ENCODE peak calls at places on chromosome 1, in five cellular contexts. One of them, this sample, is unnamed.

GRCh38 chr1:83860506-83861221 is 138.3 kb downstream of the TTLL7 start:
- DNase-seq in A549: peak; percentile 45
- DNase-seq in K562: peak; percentile 52
- DNase-seq in GM12878: no peak
- DNase-seq in H1: peak; percentile 94
- DNase-seq in this sample: peak; percentile 27

GRCh38 chr1:62082456-62083363 is 111.9 kb upstream of the L1TD1 start:
- DNase-seq in H1: no peak
- DNase-seq in GM12878: no peak
- DNase-seq in K562: peak; percentile 59
- DNase-seq in A549: peak; percentile 18
- DNase-seq in this sample: peak; percentile 20

GRCh38 chr1:3219005-3219724 is 150.2 kb downstream of the PRDM16 start:
- DNase-seq in H1: no peak
- DNase-seq in A549: peak; percentile 5
- DNase-seq in GM12878: no peak
- DNase-seq in K562: no peak
- DNase-seq in this sample: peak; percentile 89

GRCh38 chr1:24939040-24939439 is 9.0 kb upstream of the RUNX3 start:
- DNase-seq in K562: no peak
- DNase-seq in A549: no peak
- DNase-seq in H1: no peak
- DNase-seq in GM12878: no peak
- DNase-seq in this sample: no peak

GRCh38 chr1:234069760-234070159 is 165.3 kb downstream of the SLC35F3 start:
- DNase-seq in GM12878: no peak
- DNase-seq in A549: no peak
- DNase-seq in K562: no peak
- DNase-seq in H1: no peak
- DNase-seq in this sample: no peak

GRCh38 chr1:202034683-202035462 is 24.5 kb downstream of the ELF3 start:
- DNase-seq in K562: peak; percentile 57
- DNase-seq in A549: peak; percentile 91
- DNase-seq in H1: no peak
- DNase-seq in GM12878: peak; percentile 35
- DNase-seq in this sample: peak; percentile 93

GRCh38 chr1:54743416-54743815 is 20.9 kb downstream of the PARS2 start:
- DNase-seq in GM12878: no peak
- DNase-seq in H1: no peak
- DNase-seq in A549: no peak
- DNase-seq in K562: no peak
- DNase-seq in this sample: no peak

GRCh38 chr1:246255773-246256172 is 251.3 kb downstream of the SMYD3 start:
- DNase-seq in K562: no peak
- DNase-seq in GM12878: no peak
- DNase-seq in A549: no peak
- DNase-seq in H1: no peak
- DNase-seq in this sample: no peak

GRCh38 chr1:109904105-109904817 is 6.4 kb upstream of the CSF1 start:
- DNase-seq in GM12878: no peak
- DNase-seq in K562: no peak
- DNase-seq in H1: no peak
- DNase-seq in A549: no peak
- DNase-seq in this sample: peak; percentile 31

GRCh38 chr1:162734047-162734446 is 56.5 kb upstream of the HSD17B7 start:
- DNase-seq in H1: no peak
- DNase-seq in K562: no peak
- DNase-seq in GM12878: no peak
- DNase-seq in A549: no peak
- DNase-seq in this sample: no peak

GRCh38 chr1:117671781-117672501 is 66.1 kb downstream of the TENT5C start:
- DNase-seq in K562: peak; percentile 47
- DNase-seq in A549: no peak
- DNase-seq in GM12878: no peak
- DNase-seq in H1: no peak
- DNase-seq in this sample: peak; percentile 46

GRCh38 chr1:233424727-233425222 is 97.3 kb downstream of the MAP3K21 start:
- DNase-seq in A549: no peak
- DNase-seq in H1: no peak
- DNase-seq in GM12878: no peak
- DNase-seq in K562: no peak
- DNase-seq in this sample: no peak

GRCh38 chr1:147110872-147111271 is 61.4 kb downstream of the PRKAB2 start:
- DNase-seq in H1: no peak
- DNase-seq in GM12878: no peak
- DNase-seq in K562: no peak
- DNase-seq in A549: no peak
- DNase-seq in this sample: peak; percentile 16

GRCh38 chr1:215833936-215834729 is 267.0 kb downstream of the KCTD3 start:
- DNase-seq in GM12878: no peak
- DNase-seq in H1: no peak
- DNase-seq in A549: no peak
- DNase-seq in K562: no peak
- DNase-seq in this sample: no peak

GRCh38 chr1:24878775-24879742 is 51.0 kb downstream of the RUNX3 start:
- DNase-seq in A549: no peak
- DNase-seq in GM12878: no peak
- DNase-seq in K562: no peak
- DNase-seq in H1: peak; percentile 23
- DNase-seq in this sample: peak; percentile 51

GRCh38 chr1:225426395-225427248 is 1.2 kb downstream of the LBR start:
- DNase-seq in K562: peak; percentile 42
- DNase-seq in H1: no peak
- DNase-seq in GM12878: no peak
- DNase-seq in A549: peak; percentile 26
- DNase-seq in this sample: no peak

GRCh38 chr1:161225534-161226319 is at the start of gene TOMM40L:
- DNase-seq in K562: peak; percentile 93
- DNase-seq in H1: peak; percentile 86
- DNase-seq in A549: peak; percentile 97
- DNase-seq in GM12878: peak; percentile 97
- DNase-seq in this sample: peak; percentile 98

GRCh38 chr1:6866825-6867224 is 81.6 kb downstream of the CAMTA1 start:
- DNase-seq in GM12878: no peak
- DNase-seq in H1: no peak
- DNase-seq in K562: no peak
- DNase-seq in A549: no peak
- DNase-seq in this sample: no peak

GRCh38 chr1:21397813-21398188 is 42.1 kb upstream of the NBPF3 start:
- DNase-seq in GM12878: no peak
- DNase-seq in H1: peak; percentile 68
- DNase-seq in K562: peak; percentile 28
- DNase-seq in A549: no peak
- DNase-seq in this sample: no peak

GRCh38 chr1:246795094-246795671 is 71.0 kb downstream of the SCCPDH start:
- DNase-seq in H1: no peak
- DNase-seq in GM12878: no peak
- DNase-seq in A549: no peak
- DNase-seq in K562: no peak
- DNase-seq in this sample: no peak

GRCh38 chr1:92240034-92240433 is 22.3 kb downstream of the C1orf146 start:
- DNase-seq in GM12878: no peak
- DNase-seq in H1: no peak
- DNase-seq in K562: no peak
- DNase-seq in A549: no peak
- DNase-seq in this sample: no peak

GRCh38 chr1:24793762-24794161 is 48.5 kb downstream of the CLIC4 start:
- DNase-seq in A549: no peak
- DNase-seq in H1: no peak
- DNase-seq in GM12878: no peak
- DNase-seq in K562: no peak
- DNase-seq in this sample: no peak

GRCh38 chr1:94866178-94866822 is 46.1 kb downstream of the SLC44A3 start:
- DNase-seq in H1: no peak
- DNase-seq in K562: no peak
- DNase-seq in GM12878: no peak
- DNase-seq in A549: no peak
- DNase-seq in this sample: no peak

GRCh38 chr1:15833069-15833679 is 14.3 kb upstream of the SPEN start:
- DNase-seq in A549: no peak
- DNase-seq in K562: no peak
- DNase-seq in GM12878: no peak
- DNase-seq in H1: no peak
- DNase-seq in this sample: no peak

GRCh38 chr1:19361231-19362147 is 49.4 kb downstream of the SLC66A1 start:
- DNase-seq in GM12878: no peak
- DNase-seq in A549: no peak
- DNase-seq in H1: no peak
- DNase-seq in K562: no peak
- DNase-seq in this sample: no peak

GRCh38 chr1:48039088-48040049 is 42.2 kb upstream of the TRABD2B start:
- DNase-seq in GM12878: no peak
- DNase-seq in H1: no peak
- DNase-seq in K562: no peak
- DNase-seq in A549: no peak
- DNase-seq in this sample: no peak

GRCh38 chr1:202037706-202038296 is 27.4 kb downstream of the ELF3 start:
- DNase-seq in GM12878: no peak
- DNase-seq in K562: no peak
- DNase-seq in A549: no peak
- DNase-seq in H1: no peak
- DNase-seq in this sample: no peak

GRCh38 chr1:47186267-47187185 is 3.3 kb downstream of the PDZK1IP1 start:
- DNase-seq in GM12878: no peak
- DNase-seq in H1: no peak
- DNase-seq in A549: no peak
- DNase-seq in K562: no peak
- DNase-seq in this sample: peak; percentile 75

GRCh38 chr1:151570819-151571218 is 30.7 kb downstream of the TUFT1 start:
- DNase-seq in GM12878: no peak
- DNase-seq in H1: no peak
- DNase-seq in A549: no peak
- DNase-seq in K562: no peak
- DNase-seq in this sample: no peak

GRCh38 chr1:56508523-56508983 is 70.8 kb downstream of the PLPP3 start:
- DNase-seq in K562: no peak
- DNase-seq in H1: no peak
- DNase-seq in GM12878: no peak
- DNase-seq in A549: no peak
- DNase-seq in this sample: peak; percentile 98
- TF ChIP-seq HDAC2 in K562: no peak
- TF ChIP-seq HDAC2 in H1: no peak
- TF ChIP-seq HDAC2 in GM12878: no peak
- TF ChIP-seq HDAC2 in A549: no peak
- TF ChIP-seq HDAC2 in this sample: peak; percentile 99

GRCh38 chr1:32398401-32398800 is 4.2 kb upstream of the BSDC1 start:
- DNase-seq in H1: no peak
- DNase-seq in K562: no peak
- DNase-seq in A549: no peak
- DNase-seq in GM12878: no peak
- DNase-seq in this sample: no peak
- TF ChIP-seq HDAC2 in H1: no peak
- TF ChIP-seq HDAC2 in K562: no peak
- TF ChIP-seq HDAC2 in A549: no peak
- TF ChIP-seq HDAC2 in GM12878: no peak
- TF ChIP-seq HDAC2 in this sample: no peak

DNA sequence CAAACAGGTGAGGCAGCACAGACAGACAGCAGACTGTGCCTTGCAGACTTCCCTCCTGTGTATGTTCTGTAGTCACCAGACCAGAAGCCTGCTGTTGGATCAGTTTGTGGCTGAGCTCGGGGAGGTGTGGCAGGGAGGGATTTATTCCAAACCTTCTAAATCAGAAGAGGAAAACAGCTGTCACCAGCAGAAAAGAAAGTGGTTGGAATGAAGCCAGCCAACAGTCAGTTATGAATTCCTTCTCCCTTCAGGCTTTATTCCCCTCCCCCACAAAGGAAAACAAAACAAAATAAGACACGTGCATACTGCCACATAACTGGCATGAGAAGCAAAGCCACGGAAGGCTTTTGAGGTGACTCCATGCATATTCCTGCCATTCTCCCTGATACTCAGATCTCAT is 19.0 kb upstream of the PIGV start:
- DNase-seq in K562: no peak
- DNase-seq in GM12878: no peak
- DNase-seq in H1: no peak
- DNase-seq in A549: no peak
- DNase-seq in this sample: no peak
- TF ChIP-seq HDAC2 in K562: no peak
- TF ChIP-seq HDAC2 in GM12878: no peak
- TF ChIP-seq HDAC2 in H1: no peak
- TF ChIP-seq HDAC2 in A549: no peak
- TF ChIP-seq HDAC2 in this sample: no peak

DNA sequence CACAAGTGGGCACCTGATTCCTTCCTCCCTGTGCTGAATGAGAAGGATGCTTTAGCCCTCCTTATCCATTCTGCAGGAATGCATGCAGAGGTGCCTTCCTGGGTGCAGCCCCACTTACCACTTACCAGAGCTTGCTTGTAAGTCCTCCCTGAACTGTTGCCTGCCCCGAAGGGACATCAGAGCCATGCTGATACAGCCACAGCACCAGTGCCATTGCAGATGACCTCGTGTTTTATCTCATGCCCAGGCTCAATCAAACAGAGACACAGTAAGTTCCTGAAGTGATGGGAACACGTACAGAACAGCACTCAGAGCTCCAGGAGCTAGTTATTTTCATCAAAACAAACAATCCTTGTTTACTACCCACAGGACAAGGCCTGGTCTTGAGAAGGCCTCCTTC is 81.9 kb downstream of the ATP1A1 start:
- DNase-seq in A549: no peak
- DNase-seq in H1: no peak
- DNase-seq in GM12878: no peak
- DNase-seq in K562: no peak
- DNase-seq in this sample: no peak
- TF ChIP-seq HDAC2 in A549: no peak
- TF ChIP-seq HDAC2 in H1: no peak
- TF ChIP-seq HDAC2 in GM12878: no peak
- TF ChIP-seq HDAC2 in K562: no peak
- TF ChIP-seq HDAC2 in this sample: no peak

GRCh38 chr1:9294910-9295636 is 2.4 kb downstream of the SPSB1 start:
- DNase-seq in GM12878: no peak
- DNase-seq in K562: no peak
- DNase-seq in H1: no peak
- DNase-seq in A549: no peak
- DNase-seq in this sample: no peak
- TF ChIP-seq HDAC2 in GM12878: no peak
- TF ChIP-seq HDAC2 in K562: no peak
- TF ChIP-seq HDAC2 in H1: no peak
- TF ChIP-seq HDAC2 in A549: no peak
- TF ChIP-seq HDAC2 in this sample: no peak

GRCh38 chr1:93844262-93845045 is 34.6 kb downstream of the DNTTIP2 start:
- DNase-seq in GM12878: peak; percentile 34
- DNase-seq in K562: peak; percentile 65
- DNase-seq in H1: no peak
- DNase-seq in A549: peak; percentile 54
- DNase-seq in this sample: peak; percentile 77
- TF ChIP-seq HDAC2 in GM12878: no peak
- TF ChIP-seq HDAC2 in K562: no peak
- TF ChIP-seq HDAC2 in H1: no peak
- TF ChIP-seq HDAC2 in A549: no peak
- TF ChIP-seq HDAC2 in this sample: no peak

This sample was measured in HepG2.